ENCODE peak calls at places on chromosome 9, in seven cellular contexts. V is GM23338, R is HCT116, L is neural progenitor cell, F is hepatocyte, Q is PC-3, K is GM23248. Y is an unnamed sample.

GRCh38 chr9:33375841-33376321 is 26.5 kb downstream of the AQP7 start:
- DNase-seq in Q (no peak), L (no peak), R (no peak), F (no peak), K (no peak), V (peak; percentile 2), Y (no peak)

GRCh38 chr9:83471223-83471622 is 67.0 kb downstream of the FRMD3 start:
- DNase-seq in R (no peak), F (no peak), L (no peak), K (no peak), Q (no peak), V (no peak), Y (no peak)

GRCh38 chr9:6243746-6244145 is 28.1 kb downstream of the IL33 start:
- DNase-seq in F (peak; percentile 24), Q (peak; percentile 83), R (no peak), V (no peak), K (peak; percentile 71), L (no peak), Y (no peak)

GRCh38 chr9:99876190-99876589 is 30.3 kb upstream of the STX17 start:
- DNase-seq in Q (no peak), F (no peak), V (no peak), L (no peak), R (no peak), K (no peak), Y (no peak)

GRCh38 chr9:21395778-21396717 is 10.8 kb upstream of the IFNA2 start:
- DNase-seq in Q (peak; percentile 43), K (peak; percentile 59), V (peak; percentile 87), L (peak; percentile 94), F (peak; percentile 69), R (peak; percentile 21), Y (peak; percentile 32)

GRCh38 chr9:27528886-27529315 is 713 bp downstream of the MOB3B start:
- DNase-seq in L (peak; percentile 80), Q (no peak), R (no peak), K (peak; percentile 38), F (peak; percentile 83), V (peak; percentile 75), Y (peak; percentile 2)

GRCh38 chr9:101028346-101029299 is at the start of gene PLPPR1:
- DNase-seq in L (peak; percentile 95), V (peak; percentile 84), F (peak; percentile 87), Q (no peak), K (peak; percentile 47), R (no peak), Y (no peak)

GRCh38 chr9:38662763-38663593 is 42.6 kb upstream of the ANKRD18A start:
- DNase-seq in F (peak; percentile 30), Q (peak; percentile 3), R (no peak), V (peak; percentile 48), L (peak; percentile 20), K (no peak), Y (no peak)

GRCh38 chr9:97983524-97984187 is 515 bp downstream of the ANP32B start:
- DNase-seq in Q (peak; percentile 9), F (peak; percentile 75), K (peak; percentile 73), R (no peak), V (peak; percentile 39), L (peak; percentile 68), Y (peak; percentile 63)

GRCh38 chr9:135821733-135822382 is 85.5 kb downstream of the CAMSAP1 start:
- DNase-seq in V (no peak), K (no peak), Q (no peak), R (no peak), F (no peak), L (no peak), Y (no peak)

GRCh38 chr9:76365028-76365427 is 29.2 kb downstream of the RFK start:
- DNase-seq in K (peak; percentile 56), R (no peak), V (peak; percentile 5), Q (peak; percentile 75), L (peak; percentile 32), F (peak; percentile 26), Y (no peak)

GRCh38 chr9:37209431-37210386 is 89.3 kb downstream of the ZCCHC7 start:
- DNase-seq in V (peak; percentile 55), R (no peak), L (peak; percentile 29), Q (peak; percentile 8), F (no peak), K (peak; percentile 17), Y (peak; percentile 51)

GRCh38 chr9:76296561-76297276 is 97.5 kb downstream of the RFK start:
- DNase-seq in K (no peak), L (no peak), R (no peak), Q (no peak), V (no peak), F (no peak), Y (no peak)

GRCh38 chr9:133142657-133143592 is 20.8 kb downstream of the GBGT1 start:
- DNase-seq in K (no peak), F (no peak), V (no peak), Q (no peak), R (no peak), L (no peak), Y (no peak)

GRCh38 chr9:114538241-114538640 is 33.0 kb upstream of the WHRN start:
- DNase-seq in L (peak; percentile 45), R (peak; percentile 88), V (peak; percentile 89), K (no peak), Q (peak; percentile 15), F (peak; percentile 64), Y (peak; percentile 84)

GRCh38 chr9:113737414-113738271 is 138.5 kb upstream of the ZNF618 start:
- DNase-seq in F (peak; percentile 83), L (peak; percentile 83), Q (peak; percentile 76), R (peak; percentile 49), K (peak; percentile 62), V (peak; percentile 92), Y (peak; percentile 51)

GRCh38 chr9:24986331-24986730 is 440.6 kb upstream of the IZUMO3 start:
- DNase-seq in F (no peak), Q (no peak), R (no peak), L (peak; percentile 15), V (peak; percentile 41), K (no peak), Y (no peak)

GRCh38 chr9:131094622-131095021 is 1.7 kb upstream of the AIF1L start:
- DNase-seq in F (peak; percentile 35), V (no peak), K (peak; percentile 86), R (no peak), L (no peak), Q (peak; percentile 14), Y (no peak)

GRCh38 chr9:87350915-87351314 is 146.8 kb upstream of the DAPK1 start:
- DNase-seq in F (peak; percentile 39), Q (no peak), L (no peak), V (no peak), K (peak; percentile 34), R (no peak), Y (no peak)

GRCh38 chr9:99451121-99451606 is 229.1 kb downstream of the SEC61B start:
- DNase-seq in K (no peak), F (no peak), R (no peak), L (peak; percentile 38), V (no peak), Q (no peak), Y (no peak)

GRCh38 chr9:24897826-24898225 is 352.1 kb upstream of the IZUMO3 start:
- DNase-seq in Q (no peak), R (no peak), V (no peak), L (no peak), K (no peak), F (no peak), Y (no peak)

GRCh38 chr9:126413470-126414051 is 86.9 kb downstream of the MVB12B start:
- DNase-seq in L (no peak), F (no peak), Q (no peak), V (no peak), R (no peak), K (no peak), Y (no peak)

GRCh38 chr9:121309171-121309570 is 41.2 kb downstream of the GSN start:
- DNase-seq in F (no peak), Q (no peak), R (no peak), L (no peak), V (no peak), K (no peak), Y (no peak)

GRCh38 chr9:120383999-120384924 is 195.7 kb downstream of the CDK5RAP2 start:
- DNase-seq in V (peak; percentile 11), L (peak; percentile 52), F (peak; percentile 55), R (no peak), K (peak; percentile 68), Q (no peak), Y (no peak)

GRCh38 chr9:35938474-35939145 is 19.3 kb downstream of the OR2S2 start:
- DNase-seq in F (no peak), Q (no peak), V (no peak), L (no peak), R (no peak), K (no peak), Y (peak; percentile 37)

GRCh38 chr9:132197315-132197714 is 35.5 kb downstream of the NTNG2 start:
- DNase-seq in L (no peak), R (no peak), Q (no peak), V (no peak), F (no peak), K (no peak), Y (no peak)

GRCh38 chr9:20805766-20806165 is 121.7 kb downstream of the FOCAD start:
- DNase-seq in L (no peak), K (no peak), Q (no peak), F (no peak), V (no peak), R (no peak), Y (no peak)

DNA sequence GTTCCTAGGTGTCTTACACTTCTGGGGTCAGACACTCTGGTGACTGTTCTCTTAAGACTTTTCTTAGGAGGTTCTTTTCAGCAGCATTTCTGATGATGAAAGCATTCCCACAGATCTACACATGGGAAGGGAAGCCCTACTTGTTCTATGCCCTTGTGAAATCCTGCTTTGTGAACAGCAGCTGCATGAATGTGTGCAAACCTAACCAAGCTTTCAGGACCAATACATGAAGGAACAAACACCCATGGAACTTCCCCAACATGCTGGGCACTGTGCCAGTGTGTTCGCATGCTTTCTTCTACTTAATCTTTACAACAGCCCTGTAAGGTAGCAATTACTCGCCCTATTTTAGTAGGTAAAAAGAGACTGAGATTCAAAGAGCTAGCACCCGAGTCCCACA is 439.9 kb upstream of the KLF4 start:
- DNase-seq in Q (no peak), F (peak; percentile 24), R (no peak), K (peak; percentile 66), V (no peak), L (no peak), Y (no peak)
- TF ChIP-seq EZH2phosphoT487 in Q (no peak), F (no peak), R (no peak), K (no peak), V (no peak), L (no peak), Y (no peak)

GRCh38 chr9:134770972-134771971 is 109.3 kb upstream of the FCN2 start:
- DNase-seq in L (peak; percentile 27), K (no peak), R (no peak), Q (no peak), F (no peak), V (no peak), Y (peak; percentile 62)
- TF ChIP-seq EZH2phosphoT487 in L (no peak), K (no peak), R (no peak), Q (no peak), F (no peak), V (no peak), Y (no peak)

GRCh38 chr9:15999422-16000339 is 446.8 kb downstream of the CCDC171 start:
- DNase-seq in K (peak; percentile 95), F (peak; percentile 10), V (no peak), Q (peak; percentile 88), L (no peak), R (peak; percentile 48), Y (no peak)
- TF ChIP-seq EZH2phosphoT487 in K (no peak), F (no peak), V (no peak), Q (no peak), L (no peak), R (no peak), Y (no peak)

DNA sequence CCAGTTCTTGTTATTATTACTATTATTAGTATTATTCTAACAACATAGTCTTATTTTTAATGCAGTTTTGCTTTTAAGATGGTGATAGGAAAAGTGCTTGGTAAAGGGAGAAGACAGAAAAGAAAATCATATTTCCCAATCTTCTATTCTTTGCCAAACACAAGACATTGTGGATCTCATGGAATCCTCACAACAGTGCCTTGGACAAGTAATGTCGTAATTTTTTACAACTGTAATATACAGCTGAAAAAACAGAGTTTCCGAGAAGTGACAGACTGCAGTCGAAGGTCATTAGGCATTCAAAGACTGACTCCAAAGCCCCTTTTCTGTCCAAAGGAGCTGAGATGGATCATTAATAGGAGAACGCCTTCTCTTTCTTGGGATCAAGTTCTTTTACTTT is 24.5 kb upstream of the TRIM32 start:
- DNase-seq in Q (no peak), R (no peak), F (no peak), K (peak; percentile 33), V (no peak), L (no peak), Y (no peak)
- TF ChIP-seq EZH2phosphoT487 in Q (no peak), R (no peak), F (no peak), K (no peak), V (no peak), L (no peak), Y (no peak)